ENCODE peak calls at places on chromosomes 13 and 19, in four cellular contexts. D is IMR-90, Z is mesendoderm, K is H9. O is an unnamed sample.
A peak's percentile ranks its signal among the peaks of the same experiment; 100 is the strongest.

GRCh38 chr13:55615080-55615479 is 1525.6 kb upstream of the PRR20A start:
- DNase-seq in D (no peak), K (no peak), Z (no peak), O (no peak)

GRCh38 chr13:113815151-113816058 is 48.5 kb downstream of the GAS6 start:
- DNase-seq in Z (no peak), K (no peak), D (no peak), O (no peak)

GRCh38 chr13:45879666-45880065 is 28.1 kb upstream of the SIAH3 start:
- DNase-seq in Z (peak; percentile 75), D (no peak), K (peak; percentile 72), O (peak; percentile 57)

GRCh38 chr13:77479326-77479725 is 56.2 kb upstream of the SCEL start:
- DNase-seq in D (no peak), Z (peak; percentile 18), K (no peak), O (no peak)

GRCh38 chr13:113468461-113469147 is 15.3 kb upstream of the ADPRHL1 start:
- DNase-seq in K (no peak), D (no peak), Z (peak; percentile 55), O (no peak)

GRCh38 chr19:50488795-50489194 is 12.1 kb upstream of the GARIN5A start:
- DNase-seq in K (no peak), D (no peak), Z (no peak), O (no peak)

GRCh38 chr19:48206402-48207093 is 36.1 kb downstream of the ZSWIM9 start:
- DNase-seq in D (no peak), Z (no peak), K (no peak), O (no peak)

GRCh38 chr13:102405499-102406079 is 3.7 kb upstream of the FGF14 start:
- DNase-seq in K (peak; percentile 32), Z (peak; percentile 52), D (peak; percentile 12), O (no peak)

GRCh38 chr13:42330991-42331390 is 59.0 kb downstream of the AKAP11 start:
- DNase-seq in D (peak; percentile 31), Z (no peak), K (no peak), O (no peak)

GRCh38 chr13:83829800-83830199 is 52.5 kb downstream of the SLITRK1 start:
- DNase-seq in K (no peak), Z (peak; percentile 2), D (no peak), O (no peak)

GRCh38 chr19:4343845-4344713 is 717 bp downstream of the MPND start:
- DNase-seq in Z (no peak), D (no peak), K (no peak), O (no peak)

GRCh38 chr19:33400856-33401682 is 27.6 kb downstream of the CEBPG start:
- DNase-seq in D (no peak), Z (no peak), K (no peak), O (no peak)

GRCh38 chr19:49439841-49440240 is 1.5 kb downstream of the SLC17A7 start:
- DNase-seq in K (no peak), Z (no peak), D (no peak), O (no peak)
- H4K5ac ChIP-seq in K (no peak overlapping the region), Z (no peak overlapping the region), D (no peak overlapping the region), O (no peak overlapping the region)

GRCh38 chr13:73195091-73195490 is 136.3 kb downstream of the KLF5 start:
- DNase-seq in K (no peak), D (no peak), Z (no peak), O (no peak)
- H4K5ac ChIP-seq in K (no peak overlapping the region), D (no peak overlapping the region), Z (no peak overlapping the region), O (no peak overlapping the region)

GRCh38 chr19:52020506-52020905 is 7.7 kb downstream of the ZNF614 start:
- DNase-seq in D (no peak), K (no peak), Z (no peak), O (no peak)
- H4K5ac ChIP-seq in D (no peak overlapping the region), K (no peak overlapping the region), Z (no peak overlapping the region), O (no peak overlapping the region)

GRCh38 chr13:88979465-88980180 is 1308.5 kb downstream of the SLITRK5 start:
- DNase-seq in K (no peak), Z (peak; percentile 13), D (no peak), O (no peak)
- H4K5ac ChIP-seq in K (no peak overlapping the region), Z (no peak overlapping the region), D (no peak overlapping the region), O (no peak overlapping the region)

DNA sequence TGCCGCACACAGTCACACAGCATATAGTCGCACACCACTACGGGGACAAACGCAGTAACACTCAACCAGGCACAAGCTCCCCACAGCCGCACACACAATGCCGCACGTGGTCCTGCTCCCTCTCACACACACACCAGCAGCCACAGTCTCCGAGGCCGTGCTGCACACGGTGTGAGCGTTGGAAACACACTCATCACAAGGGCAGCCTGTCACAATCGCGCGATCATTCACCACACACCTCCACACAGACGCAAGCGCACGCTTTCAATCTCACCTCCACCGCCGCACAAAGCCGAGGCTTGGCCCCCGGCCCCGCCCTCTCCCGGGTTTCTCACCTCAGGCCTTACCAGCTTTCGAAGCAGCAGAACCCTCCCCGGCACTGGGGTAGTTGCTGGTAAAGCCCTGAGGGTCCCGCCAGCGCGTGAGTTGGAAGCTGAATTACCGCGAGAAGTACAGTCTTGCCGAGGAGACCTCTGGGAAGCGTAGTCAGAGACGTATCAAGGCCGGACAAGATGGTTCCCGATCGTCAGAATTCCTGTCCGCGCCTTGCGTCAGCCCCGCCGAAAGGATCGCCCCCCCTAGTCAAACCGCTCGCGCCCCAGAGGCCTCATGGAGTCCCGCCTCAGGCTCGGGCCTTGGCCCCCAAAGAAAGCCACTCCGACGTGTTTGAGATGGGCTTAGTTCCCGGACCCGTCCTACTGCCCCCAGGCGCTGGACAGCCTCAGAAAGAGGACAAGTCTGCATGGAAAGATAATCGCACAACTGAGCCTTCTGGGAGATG is at the start of gene ZNF566:
- DNase-seq in K (peak; percentile 99), D (peak; percentile 97), Z (peak; percentile 100), O (peak; percentile 94)
- H4K5ac ChIP-seq in K (peak within 1 kb of the TSS; percentile 77), D (peak within 1 kb of the TSS; percentile 82), Z (peak within 1 kb of the TSS; percentile 78), O (peak within 1 kb of the TSS; percentile 80)

GRCh38 chr13:72469932-72470331 is 257.5 kb downstream of the MZT1 start:
- DNase-seq in K (no peak), Z (no peak), D (no peak), O (no peak)
- H4K5ac ChIP-seq in K (no peak overlapping the region), Z (no peak overlapping the region), D (no peak overlapping the region), O (no peak overlapping the region)

GRCh38 chr13:67145950-67146349 is 84.2 kb downstream of the PCDH9 start:
- DNase-seq in K (no peak), D (no peak), Z (no peak), O (no peak)
- H4K5ac ChIP-seq in K (no peak overlapping the region), D (no peak overlapping the region), Z (no peak overlapping the region), O (no peak overlapping the region)

DNA sequence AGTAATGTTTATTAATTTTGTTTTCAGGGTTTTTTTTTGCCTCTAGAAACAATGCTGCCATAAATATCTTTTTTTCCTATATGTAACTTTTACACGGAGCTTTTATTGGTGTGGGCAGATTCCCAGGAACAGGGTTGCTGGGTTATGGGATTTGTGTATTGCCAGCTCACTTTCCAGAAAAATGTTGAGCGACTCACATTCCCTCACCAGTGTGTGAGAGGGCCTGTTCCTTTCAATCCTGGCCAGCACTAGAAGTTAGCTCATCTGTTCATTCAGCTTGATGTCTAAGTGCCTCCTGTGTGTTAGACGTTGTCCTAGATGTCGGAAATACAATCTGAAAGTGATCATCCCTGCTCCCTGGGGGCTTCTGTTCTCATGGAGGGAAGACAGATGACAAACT is 2.6 kb downstream of the ZNF71 start:
- DNase-seq in D (peak; percentile 27), K (no peak), Z (no peak), O (no peak)
- H4K5ac ChIP-seq in D (no peak overlapping the region), K (no peak overlapping the region), Z (no peak overlapping the region), O (no peak overlapping the region)

GRCh38 chr19:29323972-29324680 is 111.2 kb upstream of the UQCRFS1 start:
- DNase-seq in D (no peak), Z (no peak), K (peak; percentile 6), O (no peak)
- H4K5ac ChIP-seq in D (no peak overlapping the region), Z (no peak overlapping the region), K (no peak overlapping the region), O (no peak overlapping the region)

GRCh38 chr13:33224191-33224590 is 61.4 kb downstream of the STARD13 start:
- DNase-seq in Z (no peak), D (no peak), K (no peak), O (no peak)

GRCh38 chr13:33217256-33217655 is 68.3 kb downstream of the STARD13 start:
- DNase-seq in K (no peak), Z (no peak), D (no peak), O (no peak)

GRCh38 chr13:33218020-33218419 is 67.5 kb downstream of the STARD13 start:
- DNase-seq in K (no peak), D (peak; percentile 71), Z (peak; percentile 94), O (no peak)

GRCh38 chr13:33218426-33218825 is 67.1 kb downstream of the STARD13 start:
- DNase-seq in Z (no peak), D (no peak), K (no peak), O (no peak)

GRCh38 chr13:33219926-33220325 is 65.6 kb downstream of the STARD13 start:
- DNase-seq in Z (no peak), D (no peak), K (no peak), O (no peak)
- H4K5ac ChIP-seq in Z (no peak overlapping the region), D (no peak overlapping the region), K (no peak overlapping the region), O (no peak overlapping the region)